ENCODE peak calls at places on chromosomes 1 and 21, in nine cellular contexts. F is stimulated activated CD8-positive, alpha-beta memory T cell treated with anti-CD3 and anti-CD28 coated beads, Interleukin-12 subunit alpha, Interleukin-12 subunit beta, amount 100 ng/mL, for 4 hours; S is NCI-H2029; X is CD8-positive, alpha-beta memory T cell; G is neural progenitor cell; I is NCI-H510A; M is activated CD8-positive, alpha-beta T cell treated with anti-CD3 and anti-CD28 coated beads for 36 hours; A is mucosa of descending colon; Q is ACHN. C is an unnamed sample.

GRCh38 chr21:31855180-31855579 is 17.6 kb upstream of the HUNK start:
- DNase-seq in F (no peak), S (no peak), X (no peak), G (no peak), I (no peak), M (no peak), A (no peak), Q (no peak), C (no peak)

GRCh38 chr21:19368944-19369343 is 965.4 kb upstream of the TMPRSS15 start:
- DNase-seq in F (no peak), S (no peak), X (no peak), G (no peak), I (no peak), M (no peak), A (no peak), Q (no peak), C (no peak)

GRCh38 chr1:21865943-21866628 is 54.0 kb downstream of the LDLRAD2 start:
- DNase-seq in F (no peak), S (no peak), X (no peak), G (peak), I (peak), M (peak), A (no peak), Q (no peak), C (peak)

GRCh38 chr1:81192647-81193642 is 607.8 kb upstream of the ADGRL2 start:
- DNase-seq in F (no peak), S (no peak), X (no peak), G (no peak), I (no peak), M (no peak), A (no peak), Q (no peak), C (no peak)

GRCh38 chr1:197073978-197074377 is 6.9 kb upstream of the F13B start:
- DNase-seq in F (no peak), S (no peak), X (no peak), G (no peak), I (no peak), M (no peak), A (no peak), Q (no peak), C (no peak)

GRCh38 chr1:180857947-180858768 is 54.5 kb upstream of the KIAA1614 start:
- DNase-seq in F (no peak), S (no peak), X (no peak), G (no peak), I (no peak), M (no peak), A (no peak), Q (no peak), C (no peak)

GRCh38 chr1:71424536-71424935 is 343.7 kb upstream of the ZRANB2 start:
- DNase-seq in F (no peak), S (no peak), X (no peak), G (no peak), I (no peak), M (no peak), A (no peak), Q (no peak), C (no peak)

GRCh38 chr1:78839704-78840277 is 166.7 kb downstream of the ADGRL4 start:
- DNase-seq in F (no peak), S (peak), X (no peak), G (peak), I (peak), M (peak), A (no peak), Q (peak), C (no peak)

GRCh38 chr1:108560430-108561144 is 687 bp downstream of the EEIG2 start:
- DNase-seq in F (peak), S (peak), X (peak), G (peak), I (peak), M (peak), A (peak), Q (peak), C (peak)

GRCh38 chr1:65264197-65264929 is 45.0 kb upstream of the DNAJC6 start:
- DNase-seq in F (no peak), S (peak), X (no peak), G (peak), I (peak), M (peak), A (no peak), Q (peak), C (no peak)

GRCh38 chr1:94070746-94071318 is 50.1 kb downstream of the ABCA4 start:
- DNase-seq in F (no peak), S (no peak), X (no peak), G (no peak), I (no peak), M (no peak), A (no peak), Q (no peak), C (no peak)

C was measured in activated B cell treated with CpG ODN at 0.5 μM for 24 hours.